ENCODE peak calls at places on chromosomes 5 and 9, in seven cellular contexts. N is CD8-positive, alpha-beta T cell; F is aorta; Z is AG04450; C is left ventricle myocardium inferior; G is A549; U is HAP-1. X is an unnamed sample.

GRCh38 chr5:143606043-143606752 is 202.7 kb upstream of the NR3C1 start:
- DNase-seq in C (no peak), U (no peak), Z (no peak), G (no peak), F (no peak), N (no peak), X (no peak)

GRCh38 chr5:14134086-14134485 is 9.1 kb upstream of the TRIO start:
- DNase-seq in G (no peak), Z (no peak), C (no peak), N (no peak), F (no peak), U (no peak), X (no peak)

GRCh38 chr9:37706290-37706689 is 47.3 kb upstream of the TRMT10B start:
- DNase-seq in F (no peak), U (no peak), C (no peak), N (no peak), Z (no peak), G (no peak), X (no peak)

GRCh38 chr5:147859962-147860640 is 18.4 kb upstream of the SCGB3A2 start:
- DNase-seq in Z (no peak), U (no peak), N (no peak), F (no peak), C (no peak), G (no peak), X (no peak)

GRCh38 chr5:57696005-57696755 is 213.6 kb upstream of the ACTBL2 start:
- DNase-seq in G (no peak), N (no peak), Z (no peak), C (no peak), U (no peak), F (no peak), X (no peak)

GRCh38 chr9:132214027-132214622 is 52.3 kb downstream of the NTNG2 start:
- DNase-seq in U (no peak), N (no peak), C (peak), Z (peak), F (peak), G (peak), X (peak)

GRCh38 chr5:59655693-59656309 is 237.7 kb downstream of the PDE4D start:
- DNase-seq in C (no peak), U (no peak), F (no peak), Z (no peak), N (no peak), G (no peak), X (no peak)

GRCh38 chr9:105341784-105342183 is 97.3 kb downstream of the SLC44A1 start:
- DNase-seq in Z (no peak), U (no peak), G (no peak), N (no peak), F (no peak), C (no peak), X (no peak)

GRCh38 chr5:138032028-138032571 is 779 bp downstream of the FAM13B start:
- DNase-seq in N (peak), F (peak), Z (no peak), C (peak), G (peak), U (peak), X (no peak)

GRCh38 chr9:129289131-129289731 is 111.2 kb upstream of the IER5L start:
- DNase-seq in U (no peak), F (no peak), G (no peak), Z (no peak), C (no peak), N (peak), X (no peak)

GRCh38 chr5:41925555-41925946 is 470 bp downstream of the FBXO4 start:
- DNase-seq in Z (no peak), N (peak), G (peak), F (peak), U (peak), C (peak), X (no peak)

GRCh38 chr5:98791928-98792580 is 18.6 kb downstream of the RGMB start:
- DNase-seq in G (no peak), F (no peak), Z (no peak), N (no peak), C (no peak), U (no peak), X (no peak)

GRCh38 chr5:149623473-149623872 is 42.2 kb downstream of the ARHGEF37 start:
- DNase-seq in G (no peak), C (no peak), F (no peak), N (no peak), Z (no peak), U (no peak), X (no peak)

GRCh38 chr9:18922161-18922910 is 110.7 kb downstream of the SAXO1 start:
- DNase-seq in C (no peak), N (no peak), F (no peak), G (no peak), U (no peak), Z (no peak), X (no peak)

GRCh38 chr9:38393128-38393809 is 767 bp downstream of the ALDH1B1 start:
- DNase-seq in Z (no peak), C (no peak), U (no peak), N (no peak), G (peak), F (no peak), X (no peak)

GRCh38 chr5:58453326-58453725 is 6.6 kb downstream of the PLK2 start:
- DNase-seq in Z (no peak), G (no peak), C (no peak), U (no peak), F (no peak), N (no peak), X (no peak)

GRCh38 chr5:141717043-141717442 is 35.0 kb upstream of the ARAP3 start:
- DNase-seq in N (no peak), F (no peak), Z (no peak), U (no peak), C (no peak), G (no peak), X (no peak)

GRCh38 chr5:34986965-34987364 is 57.6 kb downstream of the DNAJC21 start:
- DNase-seq in Z (no peak), U (no peak), G (no peak), F (no peak), N (no peak), C (no peak), X (no peak)

GRCh38 chr5:132439521-132440206 is 50.9 kb downstream of the IRF1 start:
- DNase-seq in G (no peak), C (peak), N (no peak), U (no peak), Z (peak), F (peak), X (no peak)

GRCh38 chr5:40082313-40082712 is 597.4 kb upstream of the PTGER4 start:
- DNase-seq in C (no peak), Z (no peak), F (no peak), G (no peak), U (no peak), N (no peak), X (no peak)

GRCh38 chr5:93378073-93378472 is 202.9 kb downstream of the NR2F1-AS1 start:
- DNase-seq in N (no peak), Z (peak), C (no peak), F (no peak), U (no peak), G (no peak), X (no peak)

GRCh38 chr9:23830949-23831730 is 5.1 kb upstream of the ELAVL2 start:
- DNase-seq in N (no peak), G (no peak), Z (no peak), U (no peak), F (no peak), C (no peak), X (no peak)

GRCh38 chr9:113753398-113754119 is 122.5 kb upstream of the ZNF618 start:
- DNase-seq in G (no peak), U (no peak), Z (no peak), F (no peak), N (no peak), C (no peak), X (no peak)

GRCh38 chr5:95810305-95811125 is 12.0 kb downstream of the GLRX start:
- DNase-seq in F (no peak), C (no peak), N (no peak), U (peak), G (no peak), Z (no peak), X (no peak)

GRCh38 chr9:122951056-122951455 is 10.2 kb downstream of the RABGAP1 start:
- DNase-seq in Z (no peak), G (no peak), F (no peak), N (no peak), C (no peak), U (no peak), X (no peak)

GRCh38 chr9:130938652-130939404 is at the start of gene FIBCD1:
- DNase-seq in U (no peak), G (peak), Z (no peak), C (no peak), N (no peak), F (no peak), X (no peak)

GRCh38 chr5:35810561-35810960 is 46.1 kb upstream of the IL7R start:
- DNase-seq in F (no peak), U (no peak), Z (no peak), C (no peak), G (no peak), N (no peak), X (no peak)

GRCh38 chr9:112719292-112719691 is 1.4 kb upstream of the INIP start:
- DNase-seq in C (no peak), F (no peak), U (no peak), N (no peak), Z (no peak), G (no peak), X (no peak)

GRCh38 chr5:13865317-13865716 is 79.2 kb downstream of the DNAH5 start:
- DNase-seq in Z (no peak), U (no peak), N (no peak), G (no peak), C (no peak), F (no peak), X (no peak)

GRCh38 chr5:95730730-95731570 is at the start of gene RHOBTB3:
- DNase-seq in U (peak), Z (peak), G (peak), F (peak), N (peak), C (peak), X (no peak)

DNA sequence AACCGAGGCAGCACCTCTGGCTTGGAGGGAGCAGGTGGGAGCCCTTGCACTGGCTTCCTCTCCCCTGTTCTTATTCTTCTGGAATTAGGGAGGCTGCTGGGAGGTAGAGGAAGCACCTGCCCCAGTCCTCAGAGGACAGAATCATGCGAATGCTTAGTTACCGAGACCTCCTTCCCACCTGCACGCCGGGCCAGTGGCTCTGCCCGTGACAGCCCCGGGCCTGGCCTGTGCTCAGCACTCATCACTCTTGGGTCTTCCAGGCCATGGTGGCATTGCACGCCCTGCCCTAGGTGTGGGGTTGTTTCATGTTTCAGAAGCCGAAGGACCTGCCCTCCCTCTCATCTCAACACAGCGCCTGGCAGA is 45.3 kb upstream of the NKD2 start:
- DNase-seq in C (no peak), Z (no peak), N (no peak), F (peak), U (no peak), G (no peak), X (no peak)
- H3K4me3 ChIP-seq in C (no peak), Z (no peak), N (no peak), F (no peak), U (no peak), G (no peak), X (no peak)

GRCh38 chr5:83967417-83967816 is 246.8 kb upstream of the HAPLN1 start:
- DNase-seq in C (no peak), N (no peak), G (no peak), Z (peak), F (no peak), U (no peak), X (no peak)

GRCh38 chr5:83964235-83964634 is 243.6 kb upstream of the HAPLN1 start:
- DNase-seq in U (no peak), F (no peak), C (no peak), Z (no peak), G (no peak), N (no peak), X (no peak)

GRCh38 chr5:83965431-83965830 is 244.8 kb upstream of the HAPLN1 start:
- DNase-seq in F (no peak), N (no peak), Z (no peak), U (no peak), G (no peak), C (no peak), X (no peak)
- H3K4me3 ChIP-seq in F (no peak), N (no peak), Z (no peak), U (no peak), G (no peak), C (no peak), X (no peak)

GRCh38 chr5:122906768-122907167 is 61.4 kb downstream of the SNX24 start:
- DNase-seq in N (no peak), Z (no peak), C (no peak), F (peak), U (no peak), G (no peak), X (no peak)

GRCh38 chr5:122909470-122910100 is 64.2 kb downstream of the SNX24 start:
- DNase-seq in C (no peak), N (no peak), U (no peak), G (no peak), F (no peak), Z (no peak), X (no peak)

GRCh38 chr5:122908108-122908507 is 62.7 kb downstream of the SNX24 start:
- DNase-seq in G (no peak), U (no peak), F (no peak), C (no peak), N (no peak), Z (no peak), X (no peak)

GRCh38 chr5:122908662-122909061 is 63.2 kb downstream of the SNX24 start:
- DNase-seq in Z (no peak), G (no peak), N (no peak), U (no peak), C (no peak), F (no peak), X (no peak)

DNA sequence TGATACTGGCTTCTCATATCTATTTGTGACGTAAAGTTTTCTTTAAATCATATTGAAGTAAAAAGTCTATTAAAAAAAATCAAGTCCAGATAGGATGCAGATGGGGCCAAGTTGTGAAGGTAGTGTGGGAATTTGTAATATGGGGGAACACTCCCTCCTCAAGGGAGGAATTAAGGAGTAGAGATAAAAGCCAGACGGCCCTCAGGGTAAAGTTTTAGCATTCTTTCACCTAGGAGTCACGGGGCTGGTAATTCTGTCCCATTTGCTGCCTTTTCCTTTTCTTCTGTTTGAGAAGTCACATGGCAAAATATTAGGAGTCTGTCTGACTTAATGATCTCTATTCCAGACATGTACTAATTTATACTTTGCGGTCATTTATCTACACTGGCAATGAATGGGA is 61.8 kb downstream of the SNX24 start:
- DNase-seq in F (no peak), U (peak), G (peak), C (no peak), N (no peak), Z (no peak), X (no peak)
- H3K4me3 ChIP-seq in F (no peak), U (no peak), G (no peak), C (no peak), N (no peak), Z (no peak), X (no peak)

DNA sequence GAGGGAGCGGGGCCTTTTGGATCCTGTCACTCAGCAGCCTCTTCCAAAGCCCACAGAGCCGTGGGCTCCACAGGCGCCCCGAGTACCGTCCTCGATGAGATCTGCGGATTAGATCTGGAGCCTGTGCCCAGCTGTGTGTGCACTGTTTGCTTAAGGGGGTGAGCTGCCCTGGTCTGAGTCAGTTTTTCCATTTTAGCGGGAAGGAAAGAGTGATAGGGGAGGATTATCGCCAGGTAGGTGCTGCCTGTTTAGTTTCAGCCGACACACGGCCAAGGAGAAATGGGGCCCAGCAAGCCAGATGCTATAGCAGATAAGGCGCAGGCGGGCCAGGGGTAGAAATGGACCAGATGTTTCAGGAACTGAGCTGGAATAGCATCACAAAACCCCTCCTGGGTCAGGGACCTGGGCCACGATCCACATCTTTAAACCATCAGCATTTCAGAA is 18.1 kb downstream of the COL5A1 start:
- DNase-seq in C (peak), N (no peak), Z (no peak), G (no peak), U (no peak), F (no peak), X (no peak)
- H3K4me3 ChIP-seq in C (no peak), N (no peak), Z (no peak), G (no peak), U (no peak), F (no peak), X (no peak)

DNA sequence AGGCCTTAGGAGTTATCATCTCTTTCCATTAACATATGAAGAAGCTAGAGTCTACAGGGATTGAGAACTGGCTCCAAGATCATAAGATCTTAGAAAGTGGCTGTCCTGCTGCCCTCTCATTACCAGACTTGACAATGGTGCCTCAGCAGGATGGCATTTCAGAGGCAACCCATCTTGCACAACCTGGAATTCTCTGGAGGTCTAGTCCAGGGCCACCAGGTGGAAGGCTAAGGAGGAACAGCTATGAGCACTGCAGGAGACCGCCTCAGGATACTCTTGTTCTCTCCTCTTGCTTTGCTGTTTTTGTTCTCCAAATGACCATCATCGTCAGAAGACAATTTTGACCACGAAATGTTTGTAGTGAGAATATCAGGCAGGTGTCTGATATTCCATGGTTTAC is 322.6 kb downstream of the FBXL17 start:
- DNase-seq in F (no peak), G (no peak), Z (no peak), C (no peak), N (no peak), U (no peak), X (no peak)
- H3K4me3 ChIP-seq in F (no peak), G (no peak), Z (no peak), C (no peak), N (no peak), U (no peak), X (no peak)

DNA sequence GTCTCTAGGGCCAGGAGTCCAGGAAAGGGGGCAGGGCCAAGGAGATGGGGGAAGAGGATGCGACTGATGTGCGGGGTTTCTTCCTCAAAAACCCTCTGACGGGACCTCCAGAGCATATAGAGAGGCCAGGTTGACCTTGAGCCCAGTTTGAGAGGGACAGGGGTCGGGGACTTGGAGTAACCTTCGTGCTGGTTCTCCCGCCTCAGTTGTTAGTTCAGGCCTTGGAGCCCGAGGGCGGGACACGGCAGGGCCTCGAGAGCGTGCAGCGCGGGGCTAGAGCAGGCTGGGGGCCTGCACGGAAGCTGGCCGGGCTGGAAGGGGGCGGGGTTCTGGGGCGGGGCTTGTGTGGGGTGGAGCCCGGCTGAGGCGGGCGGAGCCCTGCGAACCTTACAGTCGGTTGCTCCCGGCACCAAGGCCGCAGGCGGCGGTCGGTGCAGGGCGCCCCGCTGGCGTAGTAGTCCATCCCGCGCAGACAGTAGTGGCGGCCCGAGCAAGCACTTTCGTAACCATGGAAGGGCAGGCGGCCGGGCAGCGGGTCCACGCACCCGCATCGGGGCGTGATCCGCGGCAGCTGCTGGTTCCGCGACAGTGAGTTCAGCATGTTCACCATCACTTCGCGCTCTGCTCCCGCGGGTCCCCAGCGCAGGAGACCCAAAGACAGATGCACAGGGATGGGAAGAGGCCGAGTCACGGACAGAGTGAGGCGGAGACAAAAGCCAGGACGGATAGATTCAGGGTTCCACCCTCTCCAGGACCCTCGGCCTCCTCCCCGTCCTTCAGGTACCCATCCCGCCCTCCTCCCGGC is 4.0 kb upstream of the MYORG start:
- DNase-seq in U (no peak), C (peak), G (peak), F (peak), Z (peak), N (peak), X (no peak)
- H3K4me3 ChIP-seq in U (no peak), C (peak), G (peak), F (peak), Z (peak), N (peak), X (peak)

GRCh38 chr5:170597109-170597741 is 93.4 kb downstream of the KCNIP1 start:
- DNase-seq in C (no peak), U (peak), N (no peak), G (no peak), F (no peak), Z (no peak), X (no peak)
- H3K4me3 ChIP-seq in C (peak), U (no peak), N (no peak), G (no peak), F (no peak), Z (no peak), X (no peak)

DNA sequence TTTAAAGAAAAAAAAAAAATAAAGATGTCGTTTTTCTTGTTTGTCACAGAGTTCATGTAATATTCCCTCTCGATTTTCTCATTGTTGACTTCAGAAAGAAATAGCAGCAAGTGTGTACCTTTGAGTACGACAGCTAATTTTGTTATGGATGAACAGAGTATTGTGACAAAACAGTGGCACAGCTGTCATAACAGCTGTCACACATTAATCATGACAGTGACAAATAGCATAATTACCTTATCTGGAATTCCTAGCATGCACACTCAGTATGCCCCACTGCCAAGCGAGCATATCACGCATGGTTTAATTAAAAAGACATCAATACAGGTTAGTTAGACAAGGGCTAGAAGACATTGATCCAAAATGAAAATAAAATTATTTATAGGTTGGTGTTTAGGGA is 375.1 kb downstream of the SPATA31D1 start:
- DNase-seq in N (no peak), U (no peak), C (no peak), G (no peak), Z (no peak), F (no peak), X (no peak)
- H3K4me3 ChIP-seq in N (no peak), U (no peak), C (no peak), G (no peak), Z (no peak), F (no peak), X (no peak)

X was measured in iPS DF 6.9.